ENCODE peak calls at places on chromosomes 5 and 9, in ten cellular contexts. One of them, this sample, is unnamed.

GRCh38 chr5:118891252-118891651 is 97.1 kb downstream of the DTWD2 start:
- DNase-seq in tibial nerve: no peak
- DNase-seq in AG10803: peak; percentile 50
- DNase-seq in activated B cell treated with CpG ODN at 0.5 μM for 24 hours: no peak
- DNase-seq in SW 1271: no peak
- DNase-seq in CD4-positive, alpha-beta T cell: no peak
- DNase-seq in HuH-7.5: no peak
- DNase-seq in prostate gland: no peak
- DNase-seq in NCI-H1694 treated with DMSO at 0.1 percent for 48 hours: peak; percentile 93
- DNase-seq in kidney glomerular epithelial cell: no peak
- DNase-seq in this sample: no peak

GRCh38 chr5:36359267-36359666 is 57.6 kb upstream of the RANBP3L start:
- DNase-seq in tibial nerve: peak; percentile 32
- DNase-seq in AG10803: peak; percentile 54
- DNase-seq in activated B cell treated with CpG ODN at 0.5 μM for 24 hours: no peak
- DNase-seq in SW 1271: no peak
- DNase-seq in CD4-positive, alpha-beta T cell: no peak
- DNase-seq in HuH-7.5: no peak
- DNase-seq in prostate gland: no peak
- DNase-seq in NCI-H1694 treated with DMSO at 0.1 percent for 48 hours: no peak
- DNase-seq in kidney glomerular epithelial cell: no peak
- DNase-seq in this sample: no peak

GRCh38 chr9:6757988-6758417 is 230 bp downstream of the KDM4C start:
- DNase-seq in tibial nerve: peak; percentile 92
- DNase-seq in AG10803: no peak
- DNase-seq in activated B cell treated with CpG ODN at 0.5 μM for 24 hours: no peak
- DNase-seq in SW 1271: no peak
- DNase-seq in CD4-positive, alpha-beta T cell: no peak
- DNase-seq in HuH-7.5: peak; percentile 90
- DNase-seq in prostate gland: no peak
- DNase-seq in NCI-H1694 treated with DMSO at 0.1 percent for 48 hours: no peak
- DNase-seq in kidney glomerular epithelial cell: no peak
- DNase-seq in this sample: no peak

GRCh38 chr9:134433909-134434895 is 107.9 kb downstream of the RXRA start:
- DNase-seq in tibial nerve: no peak
- DNase-seq in AG10803: no peak
- DNase-seq in activated B cell treated with CpG ODN at 0.5 μM for 24 hours: no peak
- DNase-seq in SW 1271: no peak
- DNase-seq in CD4-positive, alpha-beta T cell: no peak
- DNase-seq in HuH-7.5: no peak
- DNase-seq in prostate gland: no peak
- DNase-seq in NCI-H1694 treated with DMSO at 0.1 percent for 48 hours: no peak
- DNase-seq in kidney glomerular epithelial cell: no peak
- DNase-seq in this sample: no peak

GRCh38 chr9:93202919-93203712 is 19.2 kb downstream of the WNK2 start:
- DNase-seq in tibial nerve: no peak
- DNase-seq in AG10803: no peak
- DNase-seq in activated B cell treated with CpG ODN at 0.5 μM for 24 hours: no peak
- DNase-seq in SW 1271: no peak
- DNase-seq in CD4-positive, alpha-beta T cell: no peak
- DNase-seq in HuH-7.5: no peak
- DNase-seq in prostate gland: no peak
- DNase-seq in NCI-H1694 treated with DMSO at 0.1 percent for 48 hours: no peak
- DNase-seq in kidney glomerular epithelial cell: no peak
- DNase-seq in this sample: no peak

GRCh38 chr5:111384220-111384619 is 128.1 kb downstream of the STARD4 start:
- DNase-seq in tibial nerve: no peak
- DNase-seq in AG10803: no peak
- DNase-seq in activated B cell treated with CpG ODN at 0.5 μM for 24 hours: no peak
- DNase-seq in SW 1271: no peak
- DNase-seq in CD4-positive, alpha-beta T cell: no peak
- DNase-seq in HuH-7.5: no peak
- DNase-seq in prostate gland: no peak
- DNase-seq in NCI-H1694 treated with DMSO at 0.1 percent for 48 hours: no peak
- DNase-seq in kidney glomerular epithelial cell: no peak
- DNase-seq in this sample: no peak

GRCh38 chr9:133888048-133888778 is 103.9 kb downstream of the VAV2 start:
- DNase-seq in tibial nerve: no peak
- DNase-seq in AG10803: no peak
- DNase-seq in activated B cell treated with CpG ODN at 0.5 μM for 24 hours: no peak
- DNase-seq in SW 1271: no peak
- DNase-seq in CD4-positive, alpha-beta T cell: no peak
- DNase-seq in HuH-7.5: peak; percentile 77
- DNase-seq in prostate gland: no peak
- DNase-seq in NCI-H1694 treated with DMSO at 0.1 percent for 48 hours: no peak
- DNase-seq in kidney glomerular epithelial cell: no peak
- DNase-seq in this sample: no peak

GRCh38 chr5:337565-338130 is 16.1 kb downstream of the AHRR start:
- DNase-seq in tibial nerve: no peak
- DNase-seq in AG10803: peak; percentile 45
- DNase-seq in activated B cell treated with CpG ODN at 0.5 μM for 24 hours: no peak
- DNase-seq in SW 1271: peak; percentile 63
- DNase-seq in CD4-positive, alpha-beta T cell: no peak
- DNase-seq in HuH-7.5: no peak
- DNase-seq in prostate gland: no peak
- DNase-seq in NCI-H1694 treated with DMSO at 0.1 percent for 48 hours: no peak
- DNase-seq in kidney glomerular epithelial cell: no peak
- DNase-seq in this sample: peak; percentile 59

GRCh38 chr5:77806213-77806843 is 30.2 kb upstream of the TBCA start:
- DNase-seq in tibial nerve: no peak
- DNase-seq in AG10803: no peak
- DNase-seq in activated B cell treated with CpG ODN at 0.5 μM for 24 hours: no peak
- DNase-seq in SW 1271: peak; percentile 28
- DNase-seq in CD4-positive, alpha-beta T cell: no peak
- DNase-seq in HuH-7.5: no peak
- DNase-seq in prostate gland: no peak
- DNase-seq in NCI-H1694 treated with DMSO at 0.1 percent for 48 hours: no peak
- DNase-seq in kidney glomerular epithelial cell: no peak
- DNase-seq in this sample: no peak

GRCh38 chr5:132830436-132831094 is at the start of gene SHROOM1:
- DNase-seq in tibial nerve: no peak
- DNase-seq in AG10803: peak; percentile 43
- DNase-seq in activated B cell treated with CpG ODN at 0.5 μM for 24 hours: peak; percentile 48
- DNase-seq in SW 1271: peak; percentile 74
- DNase-seq in CD4-positive, alpha-beta T cell: no peak
- DNase-seq in HuH-7.5: peak; percentile 84
- DNase-seq in prostate gland: peak; percentile 54
- DNase-seq in NCI-H1694 treated with DMSO at 0.1 percent for 48 hours: no peak
- DNase-seq in kidney glomerular epithelial cell: peak; percentile 34
- DNase-seq in this sample: peak; percentile 44

GRCh38 chr5:163458778-163459405 is 1.0 kb downstream of the NUDCD2 start:
- DNase-seq in tibial nerve: no peak
- DNase-seq in AG10803: no peak
- DNase-seq in activated B cell treated with CpG ODN at 0.5 μM for 24 hours: no peak
- DNase-seq in SW 1271: no peak
- DNase-seq in CD4-positive, alpha-beta T cell: no peak
- DNase-seq in HuH-7.5: no peak
- DNase-seq in prostate gland: no peak
- DNase-seq in NCI-H1694 treated with DMSO at 0.1 percent for 48 hours: no peak
- DNase-seq in kidney glomerular epithelial cell: no peak
- DNase-seq in this sample: no peak

GRCh38 chr9:15333376-15333881 is 26.4 kb upstream of the TTC39B start:
- DNase-seq in tibial nerve: no peak
- DNase-seq in AG10803: no peak
- DNase-seq in activated B cell treated with CpG ODN at 0.5 μM for 24 hours: no peak
- DNase-seq in SW 1271: no peak
- DNase-seq in CD4-positive, alpha-beta T cell: no peak
- DNase-seq in HuH-7.5: no peak
- DNase-seq in prostate gland: no peak
- DNase-seq in NCI-H1694 treated with DMSO at 0.1 percent for 48 hours: no peak
- DNase-seq in kidney glomerular epithelial cell: no peak
- DNase-seq in this sample: no peak

GRCh38 chr5:158658439-158659230 is 441.1 kb downstream of the EBF1 start:
- DNase-seq in tibial nerve: no peak
- DNase-seq in AG10803: peak; percentile 72
- DNase-seq in activated B cell treated with CpG ODN at 0.5 μM for 24 hours: no peak
- DNase-seq in SW 1271: no peak
- DNase-seq in CD4-positive, alpha-beta T cell: no peak
- DNase-seq in HuH-7.5: no peak
- DNase-seq in prostate gland: no peak
- DNase-seq in NCI-H1694 treated with DMSO at 0.1 percent for 48 hours: no peak
- DNase-seq in kidney glomerular epithelial cell: no peak
- DNase-seq in this sample: no peak

GRCh38 chr9:124293712-124294504 is 36.2 kb downstream of the NEK6 start:
- DNase-seq in tibial nerve: no peak
- DNase-seq in AG10803: no peak
- DNase-seq in activated B cell treated with CpG ODN at 0.5 μM for 24 hours: no peak
- DNase-seq in SW 1271: no peak
- DNase-seq in CD4-positive, alpha-beta T cell: no peak
- DNase-seq in HuH-7.5: no peak
- DNase-seq in prostate gland: no peak
- DNase-seq in NCI-H1694 treated with DMSO at 0.1 percent for 48 hours: no peak
- DNase-seq in kidney glomerular epithelial cell: no peak
- DNase-seq in this sample: no peak

GRCh38 chr9:107633375-107633774 is 143.8 kb upstream of the KLF4 start:
- DNase-seq in tibial nerve: no peak
- DNase-seq in AG10803: no peak
- DNase-seq in activated B cell treated with CpG ODN at 0.5 μM for 24 hours: no peak
- DNase-seq in SW 1271: no peak
- DNase-seq in CD4-positive, alpha-beta T cell: no peak
- DNase-seq in HuH-7.5: no peak
- DNase-seq in prostate gland: no peak
- DNase-seq in NCI-H1694 treated with DMSO at 0.1 percent for 48 hours: no peak
- DNase-seq in kidney glomerular epithelial cell: no peak
- DNase-seq in this sample: no peak

GRCh38 chr5:11928909-11929308 is 24.7 kb upstream of the CTNND2 start:
- DNase-seq in tibial nerve: no peak
- DNase-seq in AG10803: no peak
- DNase-seq in activated B cell treated with CpG ODN at 0.5 μM for 24 hours: no peak
- DNase-seq in SW 1271: no peak
- DNase-seq in CD4-positive, alpha-beta T cell: no peak
- DNase-seq in HuH-7.5: no peak
- DNase-seq in prostate gland: no peak
- DNase-seq in NCI-H1694 treated with DMSO at 0.1 percent for 48 hours: no peak
- DNase-seq in kidney glomerular epithelial cell: no peak
- DNase-seq in this sample: no peak

GRCh38 chr5:59209758-59210359 is 627.0 kb downstream of the RAB3C start:
- DNase-seq in tibial nerve: no peak
- DNase-seq in AG10803: peak; percentile 46
- DNase-seq in activated B cell treated with CpG ODN at 0.5 μM for 24 hours: no peak
- DNase-seq in SW 1271: no peak
- DNase-seq in CD4-positive, alpha-beta T cell: no peak
- DNase-seq in HuH-7.5: no peak
- DNase-seq in prostate gland: no peak
- DNase-seq in NCI-H1694 treated with DMSO at 0.1 percent for 48 hours: peak; percentile 95
- DNase-seq in kidney glomerular epithelial cell: no peak
- DNase-seq in this sample: no peak

GRCh38 chr5:143124593-143124992 is 278.9 kb downstream of the NR3C1 start:
- DNase-seq in tibial nerve: no peak
- DNase-seq in AG10803: no peak
- DNase-seq in activated B cell treated with CpG ODN at 0.5 μM for 24 hours: no peak
- DNase-seq in SW 1271: no peak
- DNase-seq in CD4-positive, alpha-beta T cell: no peak
- DNase-seq in HuH-7.5: no peak
- DNase-seq in prostate gland: no peak
- DNase-seq in NCI-H1694 treated with DMSO at 0.1 percent for 48 hours: no peak
- DNase-seq in kidney glomerular epithelial cell: no peak
- DNase-seq in this sample: no peak

GRCh38 chr9:100088202-100088601 is 10.6 kb downstream of the ERP44 start:
- DNase-seq in tibial nerve: no peak
- DNase-seq in AG10803: no peak
- DNase-seq in activated B cell treated with CpG ODN at 0.5 μM for 24 hours: no peak
- DNase-seq in SW 1271: no peak
- DNase-seq in CD4-positive, alpha-beta T cell: no peak
- DNase-seq in HuH-7.5: no peak
- DNase-seq in prostate gland: no peak
- DNase-seq in NCI-H1694 treated with DMSO at 0.1 percent for 48 hours: no peak
- DNase-seq in kidney glomerular epithelial cell: peak; percentile 32
- DNase-seq in this sample: no peak

GRCh38 chr5:167245871-167246270 is 1045.6 kb upstream of the WWC1 start:
- DNase-seq in tibial nerve: no peak
- DNase-seq in AG10803: no peak
- DNase-seq in activated B cell treated with CpG ODN at 0.5 μM for 24 hours: no peak
- DNase-seq in SW 1271: no peak
- DNase-seq in CD4-positive, alpha-beta T cell: no peak
- DNase-seq in HuH-7.5: no peak
- DNase-seq in prostate gland: no peak
- DNase-seq in NCI-H1694 treated with DMSO at 0.1 percent for 48 hours: no peak
- DNase-seq in kidney glomerular epithelial cell: no peak
- DNase-seq in this sample: no peak

GRCh38 chr9:38107811-38108304 is 38.8 kb upstream of the SHB start:
- DNase-seq in tibial nerve: no peak
- DNase-seq in AG10803: no peak
- DNase-seq in activated B cell treated with CpG ODN at 0.5 μM for 24 hours: no peak
- DNase-seq in SW 1271: no peak
- DNase-seq in CD4-positive, alpha-beta T cell: no peak
- DNase-seq in HuH-7.5: no peak
- DNase-seq in prostate gland: no peak
- DNase-seq in NCI-H1694 treated with DMSO at 0.1 percent for 48 hours: no peak
- DNase-seq in kidney glomerular epithelial cell: no peak
- DNase-seq in this sample: no peak

GRCh38 chr9:85237478-85237877 is 504.3 kb downstream of the AGTPBP1 start:
- DNase-seq in tibial nerve: no peak
- DNase-seq in AG10803: no peak
- DNase-seq in activated B cell treated with CpG ODN at 0.5 μM for 24 hours: no peak
- DNase-seq in SW 1271: no peak
- DNase-seq in CD4-positive, alpha-beta T cell: no peak
- DNase-seq in HuH-7.5: no peak
- DNase-seq in prostate gland: no peak
- DNase-seq in NCI-H1694 treated with DMSO at 0.1 percent for 48 hours: no peak
- DNase-seq in kidney glomerular epithelial cell: no peak
- DNase-seq in this sample: no peak

GRCh38 chr5:153147891-153148623 is 342.4 kb upstream of the GRIA1 start:
- DNase-seq in tibial nerve: no peak
- DNase-seq in AG10803: peak; percentile 76
- DNase-seq in activated B cell treated with CpG ODN at 0.5 μM for 24 hours: no peak
- DNase-seq in SW 1271: peak; percentile 61
- DNase-seq in CD4-positive, alpha-beta T cell: no peak
- DNase-seq in HuH-7.5: no peak
- DNase-seq in prostate gland: no peak
- DNase-seq in NCI-H1694 treated with DMSO at 0.1 percent for 48 hours: peak; percentile 81
- DNase-seq in kidney glomerular epithelial cell: peak; percentile 44
- DNase-seq in this sample: no peak

GRCh38 chr5:9604416-9604815 is 25.7 kb downstream of the TAS2R1 start:
- DNase-seq in tibial nerve: no peak
- DNase-seq in AG10803: no peak
- DNase-seq in activated B cell treated with CpG ODN at 0.5 μM for 24 hours: no peak
- DNase-seq in SW 1271: no peak
- DNase-seq in CD4-positive, alpha-beta T cell: no peak
- DNase-seq in HuH-7.5: no peak
- DNase-seq in prostate gland: no peak
- DNase-seq in NCI-H1694 treated with DMSO at 0.1 percent for 48 hours: no peak
- DNase-seq in kidney glomerular epithelial cell: no peak
- DNase-seq in this sample: no peak

GRCh38 chr5:68962632-68963484 is 131.0 kb upstream of the SLC30A5 start:
- DNase-seq in tibial nerve: peak; percentile 89
- DNase-seq in AG10803: peak; percentile 60
- DNase-seq in activated B cell treated with CpG ODN at 0.5 μM for 24 hours: no peak
- DNase-seq in SW 1271: peak; percentile 59
- DNase-seq in CD4-positive, alpha-beta T cell: no peak
- DNase-seq in HuH-7.5: peak; percentile 51
- DNase-seq in prostate gland: peak; percentile 68
- DNase-seq in NCI-H1694 treated with DMSO at 0.1 percent for 48 hours: peak; percentile 23
- DNase-seq in kidney glomerular epithelial cell: peak; percentile 57
- DNase-seq in this sample: peak; percentile 53

GRCh38 chr5:56693220-56693579 is 122.1 kb upstream of the MAP3K1 start:
- DNase-seq in tibial nerve: no peak
- DNase-seq in AG10803: no peak
- DNase-seq in activated B cell treated with CpG ODN at 0.5 μM for 24 hours: no peak
- DNase-seq in SW 1271: no peak
- DNase-seq in CD4-positive, alpha-beta T cell: no peak
- DNase-seq in HuH-7.5: no peak
- DNase-seq in prostate gland: no peak
- DNase-seq in NCI-H1694 treated with DMSO at 0.1 percent for 48 hours: no peak
- DNase-seq in kidney glomerular epithelial cell: no peak
- DNase-seq in this sample: no peak

GRCh38 chr9:136520053-136520540 is 25.8 kb downstream of the NOTCH1 start:
- DNase-seq in tibial nerve: no peak
- DNase-seq in AG10803: no peak
- DNase-seq in activated B cell treated with CpG ODN at 0.5 μM for 24 hours: no peak
- DNase-seq in SW 1271: no peak
- DNase-seq in CD4-positive, alpha-beta T cell: no peak
- DNase-seq in HuH-7.5: peak; percentile 99
- DNase-seq in prostate gland: no peak
- DNase-seq in NCI-H1694 treated with DMSO at 0.1 percent for 48 hours: no peak
- DNase-seq in kidney glomerular epithelial cell: peak; percentile 80
- DNase-seq in this sample: no peak

GRCh38 chr5:80668016-80668969 is 13.5 kb upstream of the DHFR start:
- DNase-seq in tibial nerve: no peak
- DNase-seq in AG10803: no peak
- DNase-seq in activated B cell treated with CpG ODN at 0.5 μM for 24 hours: no peak
- DNase-seq in SW 1271: no peak
- DNase-seq in CD4-positive, alpha-beta T cell: no peak
- DNase-seq in HuH-7.5: no peak
- DNase-seq in prostate gland: no peak
- DNase-seq in NCI-H1694 treated with DMSO at 0.1 percent for 48 hours: no peak
- DNase-seq in kidney glomerular epithelial cell: no peak
- DNase-seq in this sample: no peak